ENCODE peak calls at places on chromosomes 3 and 15, in five cellular contexts. Q is EL; B is CD4-positive, alpha-beta T cell; D is AG09319; P is tibial nerve. I is an unnamed sample.
A peak's percentile ranks its signal among the peaks of the same experiment; 100 is the strongest.

GRCh38 chr15:65857718-65858402 is 11.4 kb upstream of the RAB11A start:
- DNase-seq in Q (no peak), B (no peak), D (no peak), P (no peak), I (no peak)

GRCh38 chr3:136351351-136351750 is 101.2 kb downstream of the PCCB start:
- DNase-seq in Q (peak; percentile 22), B (no peak), D (no peak), P (no peak), I (no peak)

GRCh38 chr15:88331291-88331690 is 74.8 kb upstream of the NTRK3 start:
- DNase-seq in Q (peak; percentile 41), B (peak; percentile 4), D (no peak), P (no peak), I (peak; percentile 1)

GRCh38 chr3:114452176-114452744 is 158.4 kb downstream of the TIGIT start:
- DNase-seq in Q (no peak), B (no peak), D (no peak), P (no peak), I (no peak)

GRCh38 chr3:21054064-21054463 is 696.9 kb downstream of the ZNF385D start:
- DNase-seq in Q (peak; percentile 4), B (no peak), D (no peak), P (no peak), I (no peak)

GRCh38 chr3:47098910-47099309 is 65.0 kb downstream of the SETD2 start:
- DNase-seq in Q (peak; percentile 8), B (no peak), D (no peak), P (no peak), I (no peak)

GRCh38 chr15:52486003-52486996 is 42.4 kb downstream of the MYO5A start:
- DNase-seq in Q (no peak), B (no peak), D (no peak), P (no peak), I (no peak)

GRCh38 chr3:157023211-157023610 is 136.7 kb downstream of the CCNL1 start:
- DNase-seq in Q (no peak), B (no peak), D (no peak), P (no peak), I (no peak)

GRCh38 chr15:79897701-79898113 is 893 bp upstream of the MTHFS start:
- DNase-seq in Q (no peak), B (peak; percentile 9), D (no peak), P (no peak), I (no peak)

GRCh38 chr3:37144806-37145205 is 29.6 kb downstream of the LRRFIP2 start:
- DNase-seq in Q (no peak), B (no peak), D (no peak), P (no peak), I (no peak)

GRCh38 chr3:27905625-27906024 is 183.5 kb upstream of the EOMES start:
- DNase-seq in Q (no peak), B (no peak), D (no peak), P (no peak), I (no peak)

GRCh38 chr15:82056900-82057825 is 11.3 kb upstream of the MEX3B start:
- DNase-seq in Q (no peak), B (no peak), D (no peak), P (no peak), I (no peak)

GRCh38 chr3:184766555-184767261 is 45.3 kb upstream of the VPS8 start:
- DNase-seq in Q (peak; percentile 49), B (no peak), D (no peak), P (no peak), I (no peak)

GRCh38 chr3:28328188-28329151 is 20.1 kb upstream of the ZCWPW2 start:
- DNase-seq in Q (peak; percentile 20), B (no peak), D (no peak), P (no peak), I (no peak)

GRCh38 chr3:43213631-43214030 is 72.7 kb upstream of the SNRK start:
- DNase-seq in Q (no peak), B (no peak), D (no peak), P (no peak), I (no peak)

GRCh38 chr15:42133892-42134502 is 22.4 kb downstream of the PLA2G4F start:
- DNase-seq in Q (peak; percentile 54), B (peak; percentile 36), D (no peak), P (no peak), I (no peak)

GRCh38 chr3:159685801-159686200 is 302.8 kb upstream of the IL12A start:
- DNase-seq in Q (no peak), B (no peak), D (no peak), P (no peak), I (no peak)

GRCh38 chr3:104519968-104520655 is 846.6 kb upstream of the ALCAM start:
- DNase-seq in Q (no peak), B (no peak), D (no peak), P (no peak), I (no peak)

GRCh38 chr15:73239564-73240208 is 129.1 kb downstream of the HCN4 start:
- DNase-seq in Q (no peak), B (no peak), D (no peak), P (no peak), I (no peak)

GRCh38 chr3:67678665-67679064 is 24.3 kb upstream of the SUCLG2 start:
- DNase-seq in Q (no peak), B (no peak), D (no peak), P (no peak), I (no peak)

GRCh38 chr15:82263350-82263749 is 732 bp downstream of the SAXO2 start:
- DNase-seq in Q (no peak), B (no peak), D (no peak), P (no peak), I (no peak)

GRCh38 chr3:23396746-23397145 is 193.6 kb downstream of the UBE2E2 start:
- DNase-seq in Q (no peak), B (no peak), D (no peak), P (no peak), I (no peak)

GRCh38 chr3:168671091-168671490 is 575.4 kb upstream of the GOLIM4 start:
- DNase-seq in Q (no peak), B (no peak), D (no peak), P (no peak), I (no peak)

GRCh38 chr3:126036056-126036549 is 47.8 kb downstream of the SLC41A3 start:
- DNase-seq in Q (no peak), B (no peak), D (no peak), P (no peak), I (no peak)

GRCh38 chr3:72144773-72145505 is 360.0 kb upstream of the PROK2 start:
- DNase-seq in Q (no peak), B (no peak), D (no peak), P (no peak), I (no peak)

GRCh38 chr3:120147072-120147871 is 53.0 kb upstream of the GSK3B start:
- DNase-seq in Q (no peak), B (peak; percentile 53), D (no peak), P (no peak), I (peak; percentile 42)

GRCh38 chr15:78399081-78399480 is 38.9 kb upstream of the IREB2 start:
- DNase-seq in Q (no peak), B (no peak), D (no peak), P (no peak), I (no peak)

GRCh38 chr3:95408464-95408862 is 1345.6 kb downstream of the NSUN3 start:
- DNase-seq in Q (no peak), B (no peak), D (no peak), P (no peak), I (no peak)

GRCh38 chr15:47717036-47717611 is at the start of gene SEMA6D:
- DNase-seq in Q (peak; percentile 65), B (no peak), D (peak; percentile 71), P (peak; percentile 64), I (no peak)

GRCh38 chr3:47441796-47442551 is 33.8 kb downstream of the SCAP start:
- DNase-seq in Q (no peak), B (no peak), D (no peak), P (no peak), I (no peak)

GRCh38 chr3:196120291-196120951 is 38.5 kb upstream of the TFRC start:
- DNase-seq in Q (no peak), B (no peak), D (no peak), P (no peak), I (no peak)

GRCh38 chr15:40379853-40380252 is 2.7 kb upstream of the KNSTRN start:
- DNase-seq in Q (peak; percentile 95), B (no peak), D (peak; percentile 96), P (peak; percentile 35), I (no peak)

GRCh38 chr3:148642214-148642613 is 55.5 kb upstream of the AGTR1 start:
- DNase-seq in Q (peak; percentile 15), B (no peak), D (no peak), P (no peak), I (no peak)